ENCODE peak calls at places on chromosomes 7 and 10, in seven cellular contexts. V, D, T, K, P, B and Y are unnamed samples.

GRCh38 chr10:52617346-52617745 is 155.2 kb downstream of the MBL2 start:
- DNase-seq in B (no peak), D (no peak), V (peak; percentile 63), T (no peak), K (no peak), P (no peak), Y (no peak)

GRCh38 chr7:87113077-87113476 is 39.2 kb upstream of the DMTF1 start:
- DNase-seq in P (no peak), T (no peak), K (no peak), B (no peak), V (peak; percentile 16), D (no peak), Y (no peak)

GRCh38 chr10:944034-944831 is 12.7 kb upstream of the LARP4B start:
- DNase-seq in T (no peak), B (no peak), P (no peak), K (no peak), D (no peak), V (peak; percentile 25), Y (no peak)

GRCh38 chr7:139807009-139807408 is 22.1 kb upstream of the TBXAS1 start:
- DNase-seq in D (no peak), B (peak; percentile 46), T (no peak), K (no peak), P (no peak), V (no peak), Y (no peak)

GRCh38 chr10:29302499-29302898 is 13.6 kb downstream of the LYZL1 start:
- DNase-seq in K (no peak), P (no peak), V (no peak), B (no peak), T (no peak), D (no peak), Y (no peak)

GRCh38 chr7:131238260-131238940 is 89.3 kb upstream of the MKLN1 start:
- DNase-seq in P (peak; percentile 14), D (peak; percentile 41), V (peak; percentile 81), K (no peak), T (no peak), B (peak; percentile 68), Y (no peak)

GRCh38 chr7:71173955-71174354 is 42.0 kb downstream of the GALNT17 start:
- DNase-seq in V (no peak), B (no peak), T (no peak), K (no peak), D (no peak), P (peak; percentile 4), Y (no peak)

GRCh38 chr10:79346388-79347225 is 662 bp upstream of the PPIF start:
- DNase-seq in B (no peak), K (no peak), V (no peak), D (no peak), P (peak; percentile 54), T (no peak), Y (peak; percentile 41)

GRCh38 chr10:84293574-84294016 is 34.8 kb upstream of the CCSER2 start:
- DNase-seq in K (no peak), P (peak; percentile 95), D (no peak), B (no peak), T (no peak), V (peak; percentile 15), Y (peak; percentile 33)

GRCh38 chr7:44388089-44388970 is 62.9 kb upstream of the CAMK2B start:
- DNase-seq in B (no peak), K (no peak), V (no peak), P (no peak), D (no peak), T (no peak), Y (no peak)

GRCh38 chr7:67021260-67021659 is 24.6 kb downstream of the TYW1 start:
- DNase-seq in T (no peak), P (no peak), B (no peak), V (no peak), D (no peak), K (no peak), Y (no peak)

GRCh38 chr10:121668336-121669009 is 70.2 kb upstream of the FGFR2 start:
- DNase-seq in B (no peak), V (no peak), D (no peak), T (no peak), K (peak; percentile 21), P (no peak), Y (peak; percentile 90)

GRCh38 chr10:43198682-43199005 is 60.4 kb downstream of the CSGALNACT2 start:
- DNase-seq in D (no peak), V (no peak), K (no peak), P (no peak), T (no peak), B (no peak), Y (peak; percentile 14)

GRCh38 chr7:36746347-36746746 is 22.1 kb upstream of the AOAH start:
- DNase-seq in P (no peak), B (no peak), T (no peak), V (peak; percentile 2), D (no peak), K (no peak), Y (no peak)

GRCh38 chr7:142441074-142441403 is 183.2 kb upstream of the PRSS58 start:
- DNase-seq in K (no peak), B (no peak), P (no peak), D (no peak), T (no peak), V (no peak), Y (no peak)

GRCh38 chr10:100104300-100104699 is 22.6 kb upstream of the CPN1 start:
- DNase-seq in D (no peak), K (no peak), T (no peak), P (no peak), V (no peak), B (no peak), Y (no peak)

GRCh38 chr10:125083576-125083920 is 76.8 kb downstream of the CTBP2 start:
- DNase-seq in D (peak; percentile 18), V (peak; percentile 97), T (no peak), P (no peak), B (no peak), K (no peak), Y (no peak)

GRCh38 chr7:107147464-107148214 is 21.2 kb upstream of the HBP1 start:
- DNase-seq in K (no peak), V (peak; percentile 47), D (peak; percentile 39), T (no peak), P (peak; percentile 72), B (peak; percentile 18), Y (peak; percentile 51)

GRCh38 chr10:103912759-103913158 is 5.2 kb downstream of the STN1 start:
- DNase-seq in D (no peak), P (no peak), K (no peak), B (no peak), T (no peak), V (no peak), Y (no peak)

GRCh38 chr10:103916254-103916653 is 1.7 kb downstream of the STN1 start:
- DNase-seq in V (peak; percentile 10), P (no peak), K (no peak), T (no peak), D (no peak), B (no peak), Y (no peak)

GRCh38 chr10:103910442-103911000 is 7.5 kb downstream of the STN1 start:
- DNase-seq in D (no peak), P (no peak), K (no peak), V (no peak), B (no peak), T (no peak), Y (no peak)

GRCh38 chr10:103915794-103916193 is 2.2 kb downstream of the STN1 start:
- DNase-seq in D (no peak), B (no peak), V (no peak), T (no peak), P (no peak), K (no peak), Y (no peak)

DNA sequence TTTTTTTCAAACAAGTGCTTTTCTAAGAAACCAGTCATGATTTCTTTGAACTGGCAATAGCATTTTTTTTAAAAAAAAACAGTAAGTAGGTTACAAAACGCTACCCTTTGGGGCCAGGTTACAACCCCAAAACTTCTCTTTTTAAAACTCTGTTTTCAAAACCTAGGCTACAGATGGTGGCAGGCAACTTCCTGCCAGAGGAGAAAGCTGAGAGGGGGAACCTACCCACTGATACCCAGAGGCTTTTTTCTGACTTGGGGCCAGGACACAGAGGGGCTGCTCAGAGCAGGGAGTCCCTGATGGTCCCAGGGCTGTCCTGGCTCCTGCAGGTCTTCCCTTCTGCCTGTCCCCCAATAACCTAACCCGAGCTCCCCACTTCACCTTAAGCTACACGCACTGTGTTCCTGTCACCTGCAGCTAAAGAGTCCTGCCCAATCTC is 6.9 kb downstream of the STN1 start:
- DNase-seq in D (no peak), P (no peak), V (no peak), T (no peak), B (no peak), K (no peak), Y (no peak)
- TF ChIP-seq RFX5 in D (no peak), P (no peak), V (no peak), T (no peak), B (no peak), K (no peak), Y (no peak)

GRCh38 chr10:75050520-75050919 is 60.9 kb upstream of the SAMD8 start:
- DNase-seq in P (no peak), D (no peak), K (no peak), B (no peak), T (no peak), V (no peak), Y (no peak)

GRCh38 chr10:75051308-75051707 is 60.1 kb upstream of the SAMD8 start:
- DNase-seq in T (no peak), V (no peak), K (no peak), B (no peak), P (no peak), D (no peak), Y (no peak)

GRCh38 chr10:75048669-75049098 is 62.8 kb upstream of the SAMD8 start:
- DNase-seq in P (no peak), V (peak; percentile 15), K (no peak), B (no peak), T (no peak), D (no peak), Y (no peak)

GRCh38 chr10:75049316-75050285 is 61.9 kb upstream of the SAMD8 start:
- DNase-seq in B (no peak), T (no peak), V (no peak), P (no peak), D (no peak), K (no peak), Y (no peak)
- TF ChIP-seq RFX5 in B (no peak), T (no peak), V (no peak), P (no peak), D (no peak), K (no peak), Y (no peak)

GRCh38 chr10:58435297-58435696 is 50.1 kb downstream of the TFAM start:
- DNase-seq in P (peak; percentile 14), K (no peak), T (no peak), V (peak; percentile 99), D (peak; percentile 48), B (peak; percentile 44), Y (no peak)
- TF ChIP-seq RFX5 in P (no peak), K (no peak), T (no peak), V (no peak), D (no peak), B (no peak), Y (no peak)

DNA sequence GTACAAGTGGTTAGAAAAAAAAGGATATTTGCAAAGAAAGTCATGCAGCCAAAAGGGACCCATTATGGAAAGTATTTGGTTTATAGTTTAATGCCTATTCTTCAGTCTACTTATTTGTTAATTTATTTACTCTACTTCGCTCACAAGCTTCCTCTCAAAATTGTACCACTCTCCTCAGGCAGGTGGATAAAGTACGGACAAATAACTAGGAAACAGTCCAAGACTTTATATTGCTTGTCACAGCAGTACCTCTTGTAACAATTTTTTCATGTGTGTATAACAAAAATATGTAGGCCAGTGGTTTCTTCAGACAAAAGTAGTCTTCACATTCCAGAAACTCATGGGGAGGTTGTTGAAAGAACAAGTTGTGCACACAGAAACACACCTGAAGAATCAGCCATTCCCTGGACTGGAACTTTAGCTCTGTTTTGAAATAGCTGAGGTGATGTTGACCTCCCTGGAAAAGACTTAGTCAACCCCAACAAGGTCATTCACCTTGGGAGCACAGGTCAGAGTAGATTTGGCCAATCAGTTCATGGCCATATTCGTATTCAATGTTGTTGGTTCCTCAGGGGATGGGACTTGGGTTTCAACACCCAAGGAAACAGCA is 73.4 kb downstream of the TES start:
- DNase-seq in T (no peak), B (no peak), D (no peak), P (no peak), V (no peak), K (no peak), Y (no peak)
- TF ChIP-seq RFX5 in T (no peak), B (no peak), D (no peak), P (no peak), V (no peak), K (no peak), Y (no peak)